ENCODE peak calls at places on chromosomes 1 and 21, in eight cellular contexts. K is T-helper 2 cell; C is stimulated activated CD8-positive, alpha-beta memory T cell treated with anti-CD3 and anti-CD28 coated beads, Interleukin-4, amount 100 ng/mL, for 1 hour; W is M059J; M is hypothalamus; A is K562; T is SK-MEL-5; Q is activated T-cell treated with anti-CD3 and anti-CD28 coated beads for 1 hour. R is an unnamed sample.
A peak's percentile ranks its signal among the peaks of the same experiment; 100 is the strongest.

GRCh38 chr1:38095337-38096030 is 48.9 kb upstream of the POU3F1 start:
- DNase-seq in K (no peak), C (no peak), W (no peak), M (no peak), A (no peak), T (no peak), Q (no peak), R (no peak)

GRCh38 chr1:39132505-39133339 is 71.8 kb upstream of the MACF1 start:
- DNase-seq in K (no peak), C (no peak), W (peak; percentile 55), M (peak; percentile 67), A (no peak), T (peak; percentile 40), Q (no peak), R (no peak)

GRCh38 chr1:177138347-177138746 is 26.2 kb downstream of the ASTN1 start:
- DNase-seq in K (no peak), C (no peak), W (no peak), M (no peak), A (no peak), T (no peak), Q (no peak), R (no peak)

GRCh38 chr1:225949041-225949440 is 8.0 kb upstream of the LEFTY2 start:
- DNase-seq in K (no peak), C (no peak), W (no peak), M (no peak), A (no peak), T (no peak), Q (no peak), R (no peak)

GRCh38 chr1:51558375-51558924 is 39.4 kb upstream of the EPS15 start:
- DNase-seq in K (no peak), C (no peak), W (peak; percentile 84), M (no peak), A (no peak), T (no peak), Q (no peak), R (peak; percentile 54)

GRCh38 chr1:109850827-109851226 is 59.8 kb upstream of the CSF1 start:
- DNase-seq in K (no peak), C (no peak), W (peak; percentile 56), M (no peak), A (no peak), T (no peak), Q (no peak), R (no peak)

GRCh38 chr1:59917785-59918180 is 8.8 kb downstream of the CYP2J2 start:
- DNase-seq in K (no peak), C (no peak), W (no peak), M (no peak), A (no peak), T (no peak), Q (no peak), R (no peak)

GRCh38 chr1:171805395-171806115 is 24.1 kb downstream of the METTL13 start:
- DNase-seq in K (no peak), C (no peak), W (peak; percentile 48), M (peak; percentile 9), A (no peak), T (no peak), Q (no peak), R (no peak)

GRCh38 chr1:94698759-94699502 is 121.2 kb upstream of the SLC44A3 start:
- DNase-seq in K (no peak), C (no peak), W (peak; percentile 92), M (no peak), A (no peak), T (peak; percentile 2), Q (no peak), R (peak; percentile 29)

GRCh38 chr1:243575070-243575469 is 275.0 kb downstream of the AKT3 start:
- DNase-seq in K (no peak), C (no peak), W (peak; percentile 2), M (no peak), A (no peak), T (no peak), Q (no peak), R (peak; percentile 17)

GRCh38 chr1:234737915-234738314 is 127.9 kb upstream of the IRF2BP2 start:
- DNase-seq in K (no peak), C (no peak), W (no peak), M (peak; percentile 49), A (no peak), T (no peak), Q (no peak), R (no peak)

GRCh38 chr1:3651011-3651938 is 1.0 kb upstream of the TP73 start:
- DNase-seq in K (no peak), C (no peak), W (peak; percentile 29), M (no peak), A (no peak), T (no peak), Q (no peak), R (peak; percentile 11)

GRCh38 chr1:3930696-3931309 is 30.7 kb upstream of the C1orf174 start:
- DNase-seq in K (no peak), C (no peak), W (no peak), M (no peak), A (no peak), T (no peak), Q (no peak), R (no peak)

GRCh38 chr1:35884934-35885333 is 1.9 kb downstream of the AGO1 start:
- DNase-seq in K (no peak), C (no peak), W (no peak), M (no peak), A (no peak), T (no peak), Q (no peak), R (no peak)

GRCh38 chr1:23438545-23438944 is 14.0 kb upstream of the TCEA3 start:
- DNase-seq in K (no peak), C (no peak), W (no peak), M (no peak), A (no peak), T (no peak), Q (no peak), R (no peak)

GRCh38 chr1:189149547-189150375 is 1327.9 kb downstream of the BRINP3 start:
- DNase-seq in K (no peak), C (no peak), W (no peak), M (no peak), A (peak; percentile 55), T (peak; percentile 74), Q (no peak), R (no peak)

GRCh38 chr1:12469493-12469892 is 148.5 kb downstream of the DHRS3 start:
- DNase-seq in K (no peak), C (no peak), W (no peak), M (no peak), A (no peak), T (no peak), Q (no peak), R (no peak)

GRCh38 chr1:11921022-11921421 is 5.2 kb downstream of the KIAA2013 start:
- DNase-seq in K (no peak), C (no peak), W (no peak), M (no peak), A (no peak), T (no peak), Q (no peak), R (no peak)

GRCh38 chr1:178102218-178102617 is 8.3 kb downstream of the RASAL2 start:
- DNase-seq in K (no peak), C (no peak), W (no peak), M (no peak), A (no peak), T (no peak), Q (no peak), R (peak; percentile 22)

GRCh38 chr21:36129219-36129618 is 5.7 kb upstream of the CBR3 start:
- DNase-seq in K (no peak), C (no peak), W (no peak), M (no peak), A (no peak), T (no peak), Q (no peak), R (no peak)

GRCh38 chr1:220921991-220922390 is 42.7 kb downstream of the HLX start:
- DNase-seq in K (no peak), C (no peak), W (no peak), M (no peak), A (no peak), T (no peak), Q (no peak), R (no peak)

R was measured in adipocyte.